ENCODE peak calls at places on chromosomes 4 and X, in nine cellular contexts. G, R, H, W, J, B, N, F and Q are unnamed samples.
A peak's percentile ranks its signal among the peaks of the same experiment; 100 is the strongest.

GRCh38 chr4:70749313-70749712 is 27.5 kb downstream of the RUFY3 start:
- DNase-seq in R (peak; percentile 41), N (no peak), J (peak; percentile 57), W (no peak), F (no peak), B (no peak), H (no peak), G (no peak), Q (no peak)

GRCh38 chr4:150972592-150972991 is 42.5 kb downstream of the LRBA start:
- DNase-seq in J (peak; percentile 32), G (no peak), R (no peak), B (no peak), W (no peak), H (no peak), N (no peak), F (no peak), Q (no peak)

GRCh38 chrX:124015721-124016120 is 54.2 kb downstream of the STAG2 start:
- DNase-seq in F (no peak), J (no peak), B (no peak), W (no peak), H (no peak), R (no peak), N (no peak), G (no peak), Q (no peak)

GRCh38 chr4:41939016-41939623 is 3.9 kb downstream of the TMEM33 start:
- DNase-seq in N (no peak), B (peak; percentile 20), H (no peak), R (peak; percentile 26), J (peak; percentile 60), W (no peak), G (peak; percentile 92), F (no peak), Q (no peak)

GRCh38 chrX:77519765-77520164 is 72.6 kb downstream of the FGF16 start:
- DNase-seq in N (no peak), G (no peak), F (no peak), J (no peak), H (no peak), R (no peak), W (no peak), B (no peak), Q (no peak)

GRCh38 chr4:41882622-41883347 is 52.4 kb upstream of the TMEM33 start:
- DNase-seq in J (peak; percentile 23), H (peak; percentile 47), W (no peak), G (peak; percentile 12), B (peak; percentile 22), N (no peak), F (peak; percentile 11), R (peak; percentile 39), Q (peak; percentile 41)

GRCh38 chr4:101304916-101305315 is 42.4 kb downstream of the PPP3CA start:
- DNase-seq in N (no peak), J (peak; percentile 63), B (no peak), W (no peak), G (no peak), F (peak; percentile 90), H (peak; percentile 35), R (peak; percentile 9), Q (peak; percentile 38)

GRCh38 chrX:134682081-134682480 is 23.8 kb upstream of the PLAC1 start:
- DNase-seq in F (no peak), B (no peak), J (no peak), W (no peak), G (no peak), R (no peak), H (no peak), N (no peak), Q (no peak)

GRCh38 chrX:13666836-13667235 is 13.9 kb downstream of the TCEANC start:
- DNase-seq in B (no peak), F (peak; percentile 91), R (no peak), H (peak; percentile 71), G (no peak), J (no peak), W (no peak), N (no peak), Q (no peak)

GRCh38 chr4:66034671-66035070 is 364.4 kb upstream of the EPHA5 start:
- DNase-seq in H (no peak), G (no peak), W (no peak), B (no peak), N (no peak), J (no peak), R (no peak), F (no peak), Q (no peak)

GRCh38 chrX:22526339-22526738 is 253.6 kb downstream of the CBLL2 start:
- DNase-seq in W (no peak), N (no peak), J (peak; percentile 70), B (peak; percentile 63), G (peak; percentile 95), R (peak; percentile 93), H (no peak), F (no peak), Q (no peak)

GRCh38 chr4:617644-618330 is 7.6 kb upstream of the PDE6B start:
- DNase-seq in G (peak; percentile 13), F (no peak), B (no peak), J (no peak), R (peak; percentile 68), N (no peak), W (no peak), H (no peak), Q (no peak)

GRCh38 chr4:17567267-17567666 is 9.7 kb upstream of the LAP3 start:
- DNase-seq in R (no peak), B (peak; percentile 82), H (no peak), G (no peak), W (no peak), F (no peak), N (no peak), J (no peak), Q (no peak)

GRCh38 chr4:169540774-169541173 is 71.6 kb downstream of the NEK1 start:
- DNase-seq in N (no peak), W (no peak), R (no peak), H (no peak), B (no peak), G (no peak), J (peak; percentile 45), F (no peak), Q (no peak)

GRCh38 chr4:10008208-10009005 is 12.9 kb downstream of the SLC2A9 start:
- DNase-seq in J (peak; percentile 45), H (no peak), R (peak; percentile 78), W (no peak), F (no peak), N (no peak), G (peak; percentile 67), B (peak; percentile 13), Q (no peak)

GRCh38 chr4:132818091-132818490 is 331.0 kb upstream of the PCDH10 start:
- DNase-seq in B (no peak), F (peak; percentile 5), J (no peak), W (no peak), R (no peak), N (no peak), H (no peak), G (no peak), Q (no peak)

GRCh38 chrX:20514358-20514757 is 247.6 kb upstream of the RPS6KA3 start:
- DNase-seq in R (peak; percentile 89), N (no peak), F (no peak), B (peak; percentile 68), J (peak; percentile 83), G (peak; percentile 82), W (no peak), H (no peak), Q (no peak)

GRCh38 chrX:39150210-39150609 is 349.0 kb downstream of the MID1IP1 start:
- DNase-seq in W (no peak), N (no peak), J (no peak), B (no peak), H (no peak), G (no peak), R (no peak), F (no peak), Q (no peak)

GRCh38 chr4:7420661-7421040 is 14.1 kb downstream of the PSAPL1 start:
- DNase-seq in G (no peak), B (no peak), R (no peak), N (no peak), J (no peak), F (no peak), W (no peak), H (no peak), Q (no peak)